ENCODE peak calls at places on chromosomes 6 and 20, in eight cellular contexts. A, P, E, V, O, H, U and Y are unnamed samples.

GRCh38 chr6:38776515-38776914 is 61.4 kb downstream of the DNAH8 start:
- DNase-seq in O (no peak), U (peak; percentile 83), A (no peak), V (no peak), E (no peak), H (no peak), P (no peak), Y (no peak)

GRCh38 chr6:119791746-119792145 is 442.2 kb upstream of the MAN1A1 start:
- DNase-seq in E (no peak), P (no peak), V (no peak), U (peak; percentile 4), A (no peak), H (no peak), O (no peak), Y (no peak)

GRCh38 chr6:168713839-168714238 is 272.9 kb downstream of the SMOC2 start:
- DNase-seq in H (no peak), P (no peak), O (peak; percentile 63), E (no peak), U (no peak), A (peak; percentile 34), V (no peak), Y (no peak)

GRCh38 chr6:42599558-42599957 is 35.7 kb downstream of the UBR2 start:
- DNase-seq in V (no peak), E (no peak), H (no peak), O (no peak), A (no peak), U (no peak), P (no peak), Y (no peak)

GRCh38 chr20:32352101-32352720 is 5.9 kb upstream of the ASXL1 start:
- DNase-seq in E (no peak), A (no peak), H (no peak), V (no peak), U (no peak), O (no peak), P (no peak), Y (no peak)

GRCh38 chr6:93047033-93047432 is 372.3 kb downstream of the EPHA7 start:
- DNase-seq in H (no peak), O (no peak), E (no peak), A (peak; percentile 66), P (no peak), V (no peak), U (no peak), Y (no peak)

GRCh38 chr6:39843305-39844020 is 51.3 kb downstream of the DAAM2 start:
- DNase-seq in H (no peak), A (no peak), O (peak; percentile 5), E (no peak), U (no peak), P (no peak), V (peak; percentile 46), Y (no peak)

GRCh38 chr6:81451787-81452186 is 300.7 kb downstream of the TENT5A start:
- DNase-seq in P (no peak), H (no peak), V (no peak), E (no peak), O (peak; percentile 21), A (peak; percentile 4), U (peak; percentile 18), Y (no peak)

GRCh38 chr6:6825153-6825847 is 236.8 kb downstream of the LY86 start:
- DNase-seq in O (no peak), V (no peak), U (peak; percentile 71), A (no peak), E (no peak), H (peak; percentile 71), P (no peak), Y (no peak)

GRCh38 chr6:40788661-40789111 is 201.5 kb upstream of the LRFN2 start:
- DNase-seq in O (no peak), E (no peak), H (no peak), U (no peak), A (no peak), V (no peak), P (no peak), Y (no peak)

GRCh38 chr6:7991992-7992815 is 72.0 kb downstream of the BLOC1S5 start:
- DNase-seq in V (peak; percentile 68), E (no peak), O (peak; percentile 54), P (peak; percentile 18), U (peak; percentile 28), H (peak; percentile 34), A (peak; percentile 59), Y (peak; percentile 78)

GRCh38 chr6:150250826-150251225 is 108.0 kb downstream of the PPP1R14C start:
- DNase-seq in U (peak; percentile 99), E (no peak), H (peak; percentile 27), V (no peak), O (no peak), P (peak; percentile 18), A (peak; percentile 40), Y (no peak)

GRCh38 chr6:21143651-21144050 is 449.9 kb upstream of the SOX4 start:
- DNase-seq in E (no peak), P (no peak), U (no peak), A (no peak), V (no peak), O (no peak), H (no peak), Y (no peak)

GRCh38 chr6:144824018-144824417 is 538.9 kb downstream of the UTRN start:
- DNase-seq in E (no peak), U (no peak), V (no peak), A (no peak), P (no peak), O (no peak), H (no peak), Y (no peak)

GRCh38 chr6:72554203-72554564 is 67.7 kb upstream of the KCNQ5 start:
- DNase-seq in O (no peak), U (peak; percentile 79), V (no peak), P (no peak), E (no peak), A (no peak), H (no peak), Y (no peak)

GRCh38 chr6:39050453-39051112 is 2.0 kb downstream of the GLP1R start:
- DNase-seq in U (peak; percentile 28), E (no peak), A (no peak), O (no peak), V (no peak), P (no peak), H (no peak), Y (no peak)

DNA sequence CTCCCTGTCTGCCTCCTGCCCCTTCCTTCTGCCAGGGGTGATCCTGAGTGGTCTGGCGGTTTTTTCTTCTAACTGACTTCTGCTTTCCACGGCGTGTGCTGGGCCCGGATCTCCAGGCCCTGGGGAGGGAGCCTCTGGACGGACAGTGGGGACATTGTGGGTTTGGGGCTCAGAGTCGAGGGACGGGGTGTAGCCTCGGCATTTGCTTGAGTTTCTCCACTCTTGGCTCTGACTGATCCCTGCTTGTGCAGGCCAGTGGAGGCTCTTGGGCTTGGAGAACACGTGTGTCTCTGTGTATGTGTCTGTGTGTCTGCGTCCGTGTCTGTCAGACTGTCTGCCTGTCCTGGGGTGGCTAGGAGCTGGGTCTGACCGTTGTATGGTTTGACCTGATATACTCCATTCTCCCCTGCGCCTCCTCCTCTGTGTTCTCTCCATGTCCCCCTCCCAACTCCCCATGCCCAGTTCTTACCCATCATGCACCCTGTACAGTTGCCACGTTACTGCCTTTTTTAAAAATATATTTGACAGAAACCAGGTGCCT is 10.2 kb downstream of the SLC29A1 start:
- DNase-seq in H (no peak), U (no peak), A (no peak), V (no peak), E (no peak), P (no peak), O (no peak), Y (no peak)
- H3K27ac ChIP-seq in H (peak overlapping the region; percentile 96), U (peak overlapping the region; percentile 50), A (peak overlapping the region; percentile 95), V (peak overlapping the region; percentile 97), E (peak overlapping the region; percentile 65), P (peak overlapping the region; percentile 90), O (peak overlapping the region; percentile 77), Y (no peak overlapping the region)

DNA sequence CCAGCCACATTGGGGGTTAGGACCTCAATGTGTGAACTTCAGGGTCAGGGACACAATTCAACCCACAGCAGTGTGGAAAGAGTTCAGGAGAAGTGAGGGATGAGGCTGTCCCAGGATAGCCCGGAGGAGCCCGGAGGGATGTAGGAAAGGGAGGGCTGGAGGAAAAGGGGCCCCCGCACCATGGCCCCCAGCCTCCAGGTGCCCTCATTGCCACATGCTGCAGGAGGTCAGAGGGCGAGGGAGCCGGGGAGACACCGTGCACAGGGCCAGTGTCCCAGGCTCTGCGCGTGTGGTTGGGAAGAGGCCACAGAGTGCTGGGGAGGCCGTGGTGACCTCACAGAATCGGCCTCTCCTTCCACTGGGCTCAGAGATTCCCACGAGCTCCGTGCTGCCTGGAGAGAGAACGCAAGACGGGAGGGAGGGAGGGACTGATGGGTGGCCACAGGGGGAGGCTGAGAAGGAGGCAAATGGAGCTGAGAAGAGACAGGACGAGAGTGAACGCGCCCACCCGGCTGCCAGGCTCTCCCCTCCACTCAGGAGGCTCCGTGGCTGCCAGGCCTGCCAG is 215.1 kb downstream of the DLL1 start:
- DNase-seq in H (no peak), O (no peak), A (no peak), E (no peak), U (no peak), V (no peak), P (no peak), Y (no peak)
- H3K4me1 ChIP-seq in H (no peaks in the 10 kb centered on the region), O (no peaks in the 10 kb centered on the region), A (no peaks in the 10 kb centered on the region), E (no peaks in the 10 kb centered on the region), U (no peaks in the 10 kb centered on the region), V (no peaks in the 10 kb centered on the region), P (no peaks in the 10 kb centered on the region), Y (no peaks in the 10 kb centered on the region)

DNA sequence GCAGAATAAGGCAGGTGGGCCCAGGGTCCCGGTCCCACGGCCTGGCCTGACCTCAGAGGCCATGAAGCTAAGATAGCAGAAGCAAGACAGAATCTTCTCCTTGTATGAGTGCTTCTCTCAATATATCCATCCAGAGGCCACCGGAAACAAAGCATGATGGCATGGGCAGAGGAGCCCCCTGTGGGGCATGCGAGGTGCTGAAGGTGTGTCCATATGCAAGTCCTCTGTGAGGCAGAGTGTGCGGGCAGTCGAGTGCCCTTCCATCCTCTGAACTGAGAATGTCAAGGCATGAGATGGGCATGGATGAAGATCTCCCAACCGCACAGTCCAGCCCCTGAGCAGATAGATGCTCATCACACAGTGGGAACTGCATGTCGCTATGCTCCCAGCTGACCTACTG is 9.8 kb upstream of the GGTLC1 start:
- DNase-seq in H (no peak), A (no peak), O (no peak), E (no peak), V (no peak), U (no peak), P (no peak), Y (no peak)
- TF ChIP-seq CTCF in H (no peak), A (no peak), O (no peak), E (no peak), V (no peak), U (no peak), P (no peak), Y (no peak)

GRCh38 chr6:107539409-107539808 is 49.5 kb downstream of the SOBP start:
- DNase-seq in A (no peak), H (no peak), U (no peak), P (no peak), E (no peak), V (no peak), O (no peak), Y (no peak)

GRCh38 chr6:107538856-107539387 is 49.0 kb downstream of the SOBP start:
- DNase-seq in E (no peak), A (no peak), O (no peak), U (no peak), H (no peak), V (no peak), P (no peak), Y (no peak)

GRCh38 chr6:107539849-107540464 is 50.0 kb downstream of the SOBP start:
- DNase-seq in H (no peak), O (no peak), U (no peak), E (no peak), V (no peak), A (no peak), P (no peak), Y (no peak)

GRCh38 chr6:107542170-107542569 is 52.3 kb downstream of the SOBP start:
- DNase-seq in U (no peak), O (no peak), H (peak; percentile 31), V (no peak), E (no peak), P (peak; percentile 55), A (no peak), Y (no peak)

GRCh38 chr6:107540465-107540857 is 50.5 kb downstream of the SOBP start:
- DNase-seq in O (no peak), E (no peak), A (no peak), V (no peak), U (no peak), H (no peak), P (no peak), Y (no peak)
- H3K27ac ChIP-seq in O (peak overlapping the region; percentile 57), E (no peak overlapping the region), A (no peak overlapping the region), V (no peak overlapping the region), U (no peak overlapping the region), H (peak overlapping the region; percentile 53), P (no peak overlapping the region), Y (no peak overlapping the region)